ENCODE peak calls at places on chromosomes 4 and X, in seven cellular contexts. One of them, this sample, is unnamed.

GRCh38 chr4:150010525-150011126 is 67.6 kb upstream of the DCLK2 start:
- DNase-seq in nephron progenitor cell: peak
- DNase-seq in foreskin fibroblast: peak
- DNase-seq in endothelial cell: peak
- DNase-seq in GM10248: peak
- DNase-seq in tibial artery: no peak
- DNase-seq in WERI-Rb-1: peak
- DNase-seq in this sample: no peak

GRCh38 chrX:151973851-151974335 is 583 bp downstream of the GABRE start:
- DNase-seq in nephron progenitor cell: peak
- DNase-seq in foreskin fibroblast: no peak
- DNase-seq in endothelial cell: no peak
- DNase-seq in GM10248: no peak
- DNase-seq in tibial artery: peak
- DNase-seq in WERI-Rb-1: peak
- DNase-seq in this sample: peak

GRCh38 chr4:86848136-86848535 is 1.0 kb downstream of the SLC10A6 start:
- DNase-seq in nephron progenitor cell: no peak
- DNase-seq in foreskin fibroblast: peak
- DNase-seq in endothelial cell: no peak
- DNase-seq in GM10248: no peak
- DNase-seq in tibial artery: no peak
- DNase-seq in WERI-Rb-1: no peak
- DNase-seq in this sample: no peak

GRCh38 chr4:2484993-2485392 is 16.1 kb downstream of the RNF4 start:
- DNase-seq in nephron progenitor cell: no peak
- DNase-seq in foreskin fibroblast: peak
- DNase-seq in endothelial cell: peak
- DNase-seq in GM10248: peak
- DNase-seq in tibial artery: peak
- DNase-seq in WERI-Rb-1: no peak
- DNase-seq in this sample: peak

GRCh38 chr4:184668511-184669114 is 19.1 kb downstream of the PRIMPOL start:
- DNase-seq in nephron progenitor cell: no peak
- DNase-seq in foreskin fibroblast: no peak
- DNase-seq in endothelial cell: no peak
- DNase-seq in GM10248: no peak
- DNase-seq in tibial artery: no peak
- DNase-seq in WERI-Rb-1: no peak
- DNase-seq in this sample: no peak

GRCh38 chrX:9573282-9574106 is 108.6 kb downstream of the TBL1X start:
- DNase-seq in nephron progenitor cell: no peak
- DNase-seq in foreskin fibroblast: no peak
- DNase-seq in endothelial cell: no peak
- DNase-seq in GM10248: no peak
- DNase-seq in tibial artery: no peak
- DNase-seq in WERI-Rb-1: no peak
- DNase-seq in this sample: no peak

GRCh38 chr4:182978152-182978827 is 61.1 kb upstream of the DCTD start:
- DNase-seq in nephron progenitor cell: no peak
- DNase-seq in foreskin fibroblast: no peak
- DNase-seq in endothelial cell: no peak
- DNase-seq in GM10248: no peak
- DNase-seq in tibial artery: no peak
- DNase-seq in WERI-Rb-1: no peak
- DNase-seq in this sample: no peak

GRCh38 chrX:129593137-129593536 is 53.1 kb downstream of the OCRL start:
- DNase-seq in nephron progenitor cell: no peak
- DNase-seq in foreskin fibroblast: no peak
- DNase-seq in endothelial cell: no peak
- DNase-seq in GM10248: no peak
- DNase-seq in tibial artery: no peak
- DNase-seq in WERI-Rb-1: no peak
- DNase-seq in this sample: no peak

GRCh38 chr4:71360844-71361243 is 22.0 kb downstream of the SLC4A4 start:
- DNase-seq in nephron progenitor cell: no peak
- DNase-seq in foreskin fibroblast: no peak
- DNase-seq in endothelial cell: no peak
- DNase-seq in GM10248: no peak
- DNase-seq in tibial artery: no peak
- DNase-seq in WERI-Rb-1: no peak
- DNase-seq in this sample: no peak

GRCh38 chr4:54877006-54877405 is 219.2 kb downstream of the KIT start:
- DNase-seq in nephron progenitor cell: no peak
- DNase-seq in foreskin fibroblast: no peak
- DNase-seq in endothelial cell: no peak
- DNase-seq in GM10248: no peak
- DNase-seq in tibial artery: no peak
- DNase-seq in WERI-Rb-1: no peak
- DNase-seq in this sample: no peak

GRCh38 chr4:7104366-7105031 is 36.6 kb upstream of the GRPEL1 start:
- DNase-seq in nephron progenitor cell: no peak
- DNase-seq in foreskin fibroblast: no peak
- DNase-seq in endothelial cell: no peak
- DNase-seq in GM10248: peak
- DNase-seq in tibial artery: peak
- DNase-seq in WERI-Rb-1: no peak
- DNase-seq in this sample: no peak

GRCh38 chr4:16293205-16293860 is 67.1 kb upstream of the TAPT1 start:
- DNase-seq in nephron progenitor cell: no peak
- DNase-seq in foreskin fibroblast: no peak
- DNase-seq in endothelial cell: no peak
- DNase-seq in GM10248: no peak
- DNase-seq in tibial artery: no peak
- DNase-seq in WERI-Rb-1: no peak
- DNase-seq in this sample: no peak

GRCh38 chr4:126899382-126899801 is 733.4 kb upstream of the INTU start:
- DNase-seq in nephron progenitor cell: no peak
- DNase-seq in foreskin fibroblast: peak
- DNase-seq in endothelial cell: no peak
- DNase-seq in GM10248: no peak
- DNase-seq in tibial artery: no peak
- DNase-seq in WERI-Rb-1: no peak
- DNase-seq in this sample: no peak

GRCh38 chr4:183798921-183799307 is 106.2 kb upstream of the STOX2 start:
- DNase-seq in nephron progenitor cell: no peak
- DNase-seq in foreskin fibroblast: no peak
- DNase-seq in endothelial cell: no peak
- DNase-seq in GM10248: no peak
- DNase-seq in tibial artery: no peak
- DNase-seq in WERI-Rb-1: no peak
- DNase-seq in this sample: no peak

GRCh38 chrX:69312141-69312670 is 147.0 kb upstream of the PJA1 start:
- DNase-seq in nephron progenitor cell: no peak
- DNase-seq in foreskin fibroblast: no peak
- DNase-seq in endothelial cell: no peak
- DNase-seq in GM10248: no peak
- DNase-seq in tibial artery: no peak
- DNase-seq in WERI-Rb-1: no peak
- DNase-seq in this sample: no peak

GRCh38 chr4:71356924-71357663 is 18.3 kb downstream of the SLC4A4 start:
- DNase-seq in nephron progenitor cell: no peak
- DNase-seq in foreskin fibroblast: no peak
- DNase-seq in endothelial cell: no peak
- DNase-seq in GM10248: no peak
- DNase-seq in tibial artery: no peak
- DNase-seq in WERI-Rb-1: no peak
- DNase-seq in this sample: no peak

GRCh38 chr4:186726440-186727148 is 2.9 kb upstream of the FAT1 start:
- DNase-seq in nephron progenitor cell: peak
- DNase-seq in foreskin fibroblast: peak
- DNase-seq in endothelial cell: peak
- DNase-seq in GM10248: no peak
- DNase-seq in tibial artery: peak
- DNase-seq in WERI-Rb-1: no peak
- DNase-seq in this sample: peak

GRCh38 chrX:149470960-149471359 is 34.1 kb downstream of the IDS start:
- DNase-seq in nephron progenitor cell: peak
- DNase-seq in foreskin fibroblast: peak
- DNase-seq in endothelial cell: peak
- DNase-seq in GM10248: peak
- DNase-seq in tibial artery: peak
- DNase-seq in WERI-Rb-1: peak
- DNase-seq in this sample: peak

GRCh38 chr4:118836763-118837507 is 1.0 kb upstream of the SEC24D start:
- DNase-seq in nephron progenitor cell: no peak
- DNase-seq in foreskin fibroblast: no peak
- DNase-seq in endothelial cell: no peak
- DNase-seq in GM10248: no peak
- DNase-seq in tibial artery: no peak
- DNase-seq in WERI-Rb-1: no peak
- DNase-seq in this sample: no peak

GRCh38 chr4:145341381-145341780 is 140.3 kb upstream of the SMAD1 start:
- DNase-seq in nephron progenitor cell: no peak
- DNase-seq in foreskin fibroblast: no peak
- DNase-seq in endothelial cell: no peak
- DNase-seq in GM10248: no peak
- DNase-seq in tibial artery: no peak
- DNase-seq in WERI-Rb-1: no peak
- DNase-seq in this sample: no peak

GRCh38 chr4:59341506-59341905 is 1858.6 kb upstream of the ADGRL3 start:
- DNase-seq in nephron progenitor cell: no peak
- DNase-seq in foreskin fibroblast: no peak
- DNase-seq in endothelial cell: no peak
- DNase-seq in GM10248: no peak
- DNase-seq in tibial artery: no peak
- DNase-seq in WERI-Rb-1: no peak
- DNase-seq in this sample: no peak

GRCh38 chrX:54920610-54921426 is at the start of gene TRO:
- DNase-seq in nephron progenitor cell: peak
- DNase-seq in foreskin fibroblast: no peak
- DNase-seq in endothelial cell: peak
- DNase-seq in GM10248: no peak
- DNase-seq in tibial artery: no peak
- DNase-seq in WERI-Rb-1: peak
- DNase-seq in this sample: no peak
- TF ChIP-seq CTCF in nephron progenitor cell: peak
- TF ChIP-seq CTCF in foreskin fibroblast: no peak
- TF ChIP-seq CTCF in endothelial cell: peak
- TF ChIP-seq CTCF in GM10248: no peak
- TF ChIP-seq CTCF in tibial artery: no peak
- TF ChIP-seq CTCF in WERI-Rb-1: peak
- TF ChIP-seq CTCF in this sample: no peak

GRCh38 chr4:931194-931959 is 739 bp downstream of the GAK start:
- DNase-seq in nephron progenitor cell: no peak
- DNase-seq in foreskin fibroblast: peak
- DNase-seq in endothelial cell: no peak
- DNase-seq in GM10248: no peak
- DNase-seq in tibial artery: peak
- DNase-seq in WERI-Rb-1: no peak
- DNase-seq in this sample: no peak

GRCh38 chr4:930827-931193 is 1.3 kb downstream of the GAK start:
- DNase-seq in nephron progenitor cell: no peak
- DNase-seq in foreskin fibroblast: no peak
- DNase-seq in endothelial cell: no peak
- DNase-seq in GM10248: no peak
- DNase-seq in tibial artery: peak
- DNase-seq in WERI-Rb-1: no peak
- DNase-seq in this sample: no peak

GRCh38 chr4:931960-932712 is at the start of the genes GAK and TMEM175:
- DNase-seq in nephron progenitor cell: peak
- DNase-seq in foreskin fibroblast: peak
- DNase-seq in endothelial cell: peak
- DNase-seq in GM10248: peak
- DNase-seq in tibial artery: peak
- DNase-seq in WERI-Rb-1: peak
- DNase-seq in this sample: peak

GRCh38 chr4:929970-930625 is 2.0 kb downstream of the GAK start:
- DNase-seq in nephron progenitor cell: no peak
- DNase-seq in foreskin fibroblast: no peak
- DNase-seq in endothelial cell: no peak
- DNase-seq in GM10248: no peak
- DNase-seq in tibial artery: peak
- DNase-seq in WERI-Rb-1: no peak
- DNase-seq in this sample: no peak

DNA sequence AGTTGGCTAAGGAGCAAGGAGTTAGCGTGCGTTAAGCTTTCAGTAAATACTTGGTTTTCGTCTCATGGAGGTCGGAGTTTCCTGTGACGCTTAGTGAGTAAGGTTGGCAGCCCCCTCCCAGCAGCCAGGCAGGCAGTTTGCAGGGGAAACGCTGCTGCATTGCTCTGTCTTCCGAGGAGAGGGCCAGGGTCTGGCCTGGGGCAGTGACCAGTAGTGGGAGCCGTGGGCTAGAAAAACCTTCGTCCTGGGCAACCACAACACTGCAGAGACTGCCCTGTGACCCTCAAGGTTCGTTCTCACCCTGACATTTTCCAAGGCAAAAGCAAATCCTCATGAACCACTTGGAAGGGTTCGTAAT is 432 bp downstream of the TMEM175 start:
- DNase-seq in nephron progenitor cell: peak
- DNase-seq in foreskin fibroblast: no peak
- DNase-seq in endothelial cell: peak
- DNase-seq in GM10248: no peak
- DNase-seq in tibial artery: no peak
- DNase-seq in WERI-Rb-1: peak
- DNase-seq in this sample: no peak
- TF ChIP-seq CTCF in nephron progenitor cell: no peak
- TF ChIP-seq CTCF in foreskin fibroblast: no peak
- TF ChIP-seq CTCF in endothelial cell: no peak
- TF ChIP-seq CTCF in GM10248: peak
- TF ChIP-seq CTCF in tibial artery: no peak
- TF ChIP-seq CTCF in WERI-Rb-1: peak
- TF ChIP-seq CTCF in this sample: no peak

GRCh38 chr4:98928505-98929340 is at the start of gene EIF4E:
- DNase-seq in nephron progenitor cell: peak
- DNase-seq in foreskin fibroblast: peak
- DNase-seq in endothelial cell: peak
- DNase-seq in GM10248: peak
- DNase-seq in tibial artery: peak
- DNase-seq in WERI-Rb-1: peak
- DNase-seq in this sample: peak

GRCh38 chr4:98930311-98930865 is 1.5 kb upstream of the EIF4E start:
- DNase-seq in nephron progenitor cell: no peak
- DNase-seq in foreskin fibroblast: no peak
- DNase-seq in endothelial cell: no peak
- DNase-seq in GM10248: no peak
- DNase-seq in tibial artery: no peak
- DNase-seq in WERI-Rb-1: no peak
- DNase-seq in this sample: no peak

GRCh38 chr4:98932539-98932938 is 3.6 kb upstream of the EIF4E start:
- DNase-seq in nephron progenitor cell: no peak
- DNase-seq in foreskin fibroblast: peak
- DNase-seq in endothelial cell: no peak
- DNase-seq in GM10248: no peak
- DNase-seq in tibial artery: no peak
- DNase-seq in WERI-Rb-1: no peak
- DNase-seq in this sample: no peak

GRCh38 chr4:98928131-98928504 is 815 bp downstream of the EIF4E start:
- DNase-seq in nephron progenitor cell: peak
- DNase-seq in foreskin fibroblast: peak
- DNase-seq in endothelial cell: peak
- DNase-seq in GM10248: peak
- DNase-seq in tibial artery: peak
- DNase-seq in WERI-Rb-1: peak
- DNase-seq in this sample: peak

GRCh38 chr4:98929341-98930267 is 671 bp upstream of the EIF4E start:
- DNase-seq in nephron progenitor cell: peak
- DNase-seq in foreskin fibroblast: peak
- DNase-seq in endothelial cell: peak
- DNase-seq in GM10248: peak
- DNase-seq in tibial artery: peak
- DNase-seq in WERI-Rb-1: peak
- DNase-seq in this sample: peak
- TF ChIP-seq CTCF in nephron progenitor cell: no peak
- TF ChIP-seq CTCF in foreskin fibroblast: no peak
- TF ChIP-seq CTCF in endothelial cell: no peak
- TF ChIP-seq CTCF in GM10248: no peak
- TF ChIP-seq CTCF in tibial artery: peak
- TF ChIP-seq CTCF in WERI-Rb-1: no peak
- TF ChIP-seq CTCF in this sample: peak

GRCh38 chrX:154840856-154841255 is 6.4 kb upstream of the SMIM9 start:
- DNase-seq in nephron progenitor cell: no peak
- DNase-seq in foreskin fibroblast: peak
- DNase-seq in endothelial cell: no peak
- DNase-seq in GM10248: peak
- DNase-seq in tibial artery: no peak
- DNase-seq in WERI-Rb-1: no peak
- DNase-seq in this sample: no peak
- TF ChIP-seq CTCF in nephron progenitor cell: peak
- TF ChIP-seq CTCF in foreskin fibroblast: no peak
- TF ChIP-seq CTCF in endothelial cell: peak
- TF ChIP-seq CTCF in GM10248: peak
- TF ChIP-seq CTCF in tibial artery: peak
- TF ChIP-seq CTCF in WERI-Rb-1: peak
- TF ChIP-seq CTCF in this sample: peak